ENCODE peak calls at places on chromosomes 13 and 19, in seven cellular contexts. J, T, N, Q, W, I and P are unnamed samples.

GRCh38 chr19:49682274-49682673 is 5.2 kb downstream of the PRMT1 start:
- DNase-seq in Q (no peak), I (no peak), T (no peak), N (no peak), J (no peak), W (no peak), P (no peak)

GRCh38 chr19:30086220-30086619 is 144.2 kb downstream of the URI1 start:
- DNase-seq in I (no peak), T (no peak), Q (no peak), W (no peak), J (no peak), N (no peak), P (no peak)

GRCh38 chr19:33210266-33210940 is 15.2 kb downstream of the SLC7A10 start:
- DNase-seq in Q (no peak), J (no peak), I (no peak), N (no peak), T (no peak), W (no peak), P (no peak)

GRCh38 chr13:94677799-94678198 is 34.5 kb downstream of the SOX21 start:
- DNase-seq in I (no peak), J (no peak), Q (no peak), T (no peak), N (no peak), W (peak), P (no peak)

GRCh38 chr13:32264407-32264806 is 50.8 kb downstream of the ZAR1L start:
- DNase-seq in T (no peak), J (peak), Q (no peak), I (no peak), W (no peak), N (no peak), P (peak)

GRCh38 chr13:109977212-109977968 is 191.0 kb upstream of the IRS2 start:
- DNase-seq in T (no peak), N (no peak), I (no peak), Q (no peak), W (no peak), J (no peak), P (no peak)

GRCh38 chr19:46970815-46971214 is 48.8 kb upstream of the NPAS1 start:
- DNase-seq in J (peak), W (no peak), I (no peak), T (peak), Q (no peak), N (no peak), P (no peak)

GRCh38 chr13:90105276-90105675 is 1242.2 kb upstream of the MIR17HG start:
- DNase-seq in N (no peak), I (no peak), J (no peak), W (no peak), T (no peak), Q (no peak), P (no peak)

GRCh38 chr13:73492811-73493210 is 434.0 kb downstream of the KLF5 start:
- DNase-seq in J (no peak), I (no peak), N (no peak), T (no peak), W (no peak), Q (no peak), P (no peak)

GRCh38 chr19:33662391-33662790 is 40.6 kb downstream of the CHST8 start:
- DNase-seq in Q (no peak), I (peak), T (no peak), J (no peak), W (no peak), N (no peak), P (no peak)

GRCh38 chr13:100710176-100710575 is 35.6 kb upstream of the TMTC4 start:
- DNase-seq in I (no peak), N (no peak), Q (no peak), T (no peak), J (no peak), W (no peak), P (no peak)

GRCh38 chr19:5520501-5520900 is 47.3 kb downstream of the TINCR start:
- DNase-seq in N (no peak), J (no peak), W (no peak), I (no peak), T (no peak), Q (no peak), P (no peak)

GRCh38 chr19:5514001-5514400 is 53.8 kb downstream of the TINCR start:
- DNase-seq in I (no peak), J (no peak), Q (no peak), T (no peak), W (no peak), N (no peak), P (no peak)

GRCh38 chr19:5519076-5519475 is 48.7 kb downstream of the TINCR start:
- DNase-seq in W (no peak), T (no peak), I (no peak), Q (no peak), J (no peak), N (no peak), P (no peak)

GRCh38 chr19:5515737-5516136 is 52.0 kb downstream of the TINCR start:
- DNase-seq in T (no peak), W (no peak), N (no peak), I (no peak), J (no peak), Q (no peak), P (no peak)
- TF ChIP-seq CTCF in T (no peak), W (peak), N (no peak), I (no peak), J (no peak), Q (no peak), P (peak)

GRCh38 chr19:5915782-5916165 is 1.7 kb downstream of the CAPS start:
- DNase-seq in Q (no peak), N (no peak), W (no peak), I (no peak), T (no peak), J (no peak), P (no peak)
- TF ChIP-seq CTCF in Q (no peak), N (no peak), W (no peak), I (no peak), T (no peak), J (no peak), P (no peak)

GRCh38 chr13:23870356-23871146 is 18.6 kb downstream of the MIPEP start:
- DNase-seq in I (no peak), N (no peak), T (no peak), W (no peak), Q (no peak), J (no peak), P (no peak)
- TF ChIP-seq CTCF in I (no peak), N (no peak), T (no peak), W (no peak), Q (no peak), J (no peak), P (no peak)

GRCh38 chr13:97234236-97234635 is 12.1 kb downstream of the MBNL2 start:
- DNase-seq in W (no peak), T (no peak), I (no peak), Q (no peak), J (no peak), N (no peak), P (no peak)
- TF ChIP-seq CTCF in W (no peak), T (no peak), I (no peak), Q (no peak), J (no peak), N (no peak), P (no peak)

GRCh38 chr13:42878721-42879120 is 97.3 kb downstream of the FAM216B start:
- DNase-seq in W (no peak), N (no peak), Q (no peak), T (no peak), I (no peak), J (no peak), P (no peak)

GRCh38 chr13:42883142-42883541 is 101.8 kb downstream of the FAM216B start:
- DNase-seq in J (no peak), I (no peak), W (no peak), T (no peak), Q (no peak), N (no peak), P (no peak)

GRCh38 chr13:42885325-42885724 is 103.9 kb downstream of the FAM216B start:
- DNase-seq in Q (no peak), W (no peak), N (no peak), J (no peak), I (no peak), T (no peak), P (no peak)

GRCh38 chr13:42880241-42880640 is 98.9 kb downstream of the FAM216B start:
- DNase-seq in I (no peak), T (no peak), N (no peak), W (no peak), Q (no peak), J (no peak), P (no peak)

GRCh38 chr13:42883771-42884170 is 102.4 kb downstream of the FAM216B start:
- DNase-seq in J (no peak), N (no peak), Q (no peak), I (no peak), W (peak), T (no peak), P (no peak)
- TF ChIP-seq CTCF in J (peak), N (no peak), Q (no peak), I (no peak), W (peak), T (no peak), P (no peak)

GRCh38 chr19:40305403-40305802 is 20.3 kb upstream of the AKT2 start:
- DNase-seq in W (peak), J (peak), Q (peak), I (no peak), N (peak), T (peak), P (peak)
- TF ChIP-seq CTCF in W (peak), J (peak), Q (peak), I (peak), N (peak), T (peak), P (peak)

GRCh38 chr13:29195459-29195858 is 375.3 kb downstream of the MTUS2 start:
- DNase-seq in I (no peak), Q (no peak), N (no peak), J (no peak), W (no peak), T (no peak), P (no peak)
- TF ChIP-seq CTCF in I (no peak), Q (no peak), N (no peak), J (no peak), W (no peak), T (no peak), P (no peak)

GRCh38 chr19:12733369-12733896 is 1.1 kb downstream of the TRIR start:
- DNase-seq in J (no peak), I (no peak), N (no peak), W (peak), T (no peak), Q (peak), P (no peak)

GRCh38 chr19:12733907-12734214 is 623 bp downstream of the TRIR start:
- DNase-seq in T (no peak), W (no peak), Q (no peak), J (no peak), I (no peak), N (no peak), P (no peak)

GRCh38 chr19:12731337-12731736 is 3.1 kb downstream of the TRIR start:
- DNase-seq in I (no peak), T (no peak), J (no peak), W (no peak), N (no peak), Q (no peak), P (no peak)

GRCh38 chr19:12737666-12738351 is 512 bp downstream of the GET3 start:
- DNase-seq in T (no peak), W (no peak), N (no peak), I (no peak), Q (no peak), J (no peak), P (no peak)

DNA sequence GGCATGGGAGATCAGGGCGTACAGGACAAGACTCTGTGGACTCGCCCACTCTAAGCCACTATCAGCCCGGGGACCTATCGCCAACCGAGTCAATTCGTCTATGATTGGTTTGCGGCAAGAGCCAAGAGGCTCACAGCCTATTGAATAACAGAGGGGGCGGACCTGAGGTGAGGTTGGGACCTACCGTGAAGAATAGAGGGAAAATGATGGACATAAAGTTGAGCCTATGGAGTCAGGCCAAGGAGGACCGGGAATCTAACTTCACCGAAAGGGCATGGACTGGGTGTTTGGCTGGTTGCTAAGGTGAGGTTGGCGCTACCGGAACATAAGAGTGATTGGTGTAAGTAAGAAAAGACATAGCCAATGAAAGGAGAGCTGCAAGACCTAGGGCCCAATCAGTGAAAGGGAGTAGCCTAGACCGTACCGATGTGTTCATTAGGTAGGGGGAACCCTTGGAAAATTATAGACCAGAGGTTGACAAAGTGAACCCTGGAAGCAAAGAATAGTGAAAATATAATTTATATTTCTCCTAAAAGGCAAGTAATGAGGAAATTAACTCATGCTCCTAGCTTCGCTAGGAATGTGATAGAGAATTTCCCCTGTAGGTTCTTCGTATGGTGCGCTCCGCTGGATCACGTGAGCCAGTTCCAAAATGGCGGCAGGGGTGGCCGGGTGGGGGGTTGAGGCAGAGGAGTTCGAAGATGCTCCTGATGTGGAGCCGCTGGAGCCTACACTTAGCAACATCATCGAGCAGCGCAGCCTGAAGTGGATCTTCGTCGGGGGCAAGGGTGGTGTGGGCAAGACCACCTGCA is at the start of gene GET3:
- DNase-seq in T (peak), J (peak), I (no peak), Q (peak), N (peak), W (peak), P (peak)
- TF ChIP-seq CTCF in T (no peak), J (no peak), I (no peak), Q (no peak), N (no peak), W (no peak), P (no peak)

GRCh38 chr13:22012676-22013075 is 341.8 kb downstream of the FGF9 start:
- DNase-seq in Q (no peak), T (no peak), N (no peak), I (no peak), J (no peak), W (no peak), P (no peak)

GRCh38 chr13:22014469-22014868 is 343.6 kb downstream of the FGF9 start:
- DNase-seq in N (no peak), T (no peak), I (no peak), Q (no peak), J (no peak), W (no peak), P (no peak)

GRCh38 chr13:22009937-22010336 is 339.1 kb downstream of the FGF9 start:
- DNase-seq in J (no peak), I (no peak), T (no peak), Q (no peak), W (no peak), N (no peak), P (no peak)

DNA sequence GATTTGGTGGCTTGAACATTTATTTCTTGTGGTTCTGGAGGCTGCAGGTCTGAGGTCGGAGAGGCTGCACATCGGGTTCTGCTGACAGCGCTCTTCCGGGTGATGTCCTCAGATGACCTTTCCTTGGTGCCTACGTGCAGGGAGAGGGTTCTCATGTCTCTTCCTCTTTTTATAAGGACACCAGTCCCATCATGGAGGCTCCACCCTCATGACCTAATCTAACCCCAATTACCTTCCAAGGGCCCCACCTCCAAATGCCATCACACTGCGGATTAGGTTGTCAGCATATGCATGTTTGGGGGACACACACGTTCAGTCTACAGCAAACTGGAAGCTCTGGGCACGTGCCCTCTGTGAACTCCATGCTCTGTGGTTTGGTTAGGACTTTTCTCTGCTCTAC is 338.6 kb downstream of the FGF9 start:
- DNase-seq in W (no peak), J (no peak), T (no peak), Q (no peak), I (no peak), N (no peak), P (no peak)
- TF ChIP-seq CTCF in W (no peak), J (no peak), T (no peak), Q (no peak), I (no peak), N (no peak), P (no peak)